ENCODE peak calls at places on chromosomes 4 and X, in five cellular contexts. N is BJ, P is PC-9, S is fibroblast of lung, A is A549. Z is an unnamed sample.

GRCh38 chrX:123814343-123814742 is 45.5 kb upstream of the XIAP start:
- DNase-seq in S (no peak), P (no peak), N (no peak), A (no peak), Z (no peak)

GRCh38 chr4:1376841-1377605 is 29.2 kb downstream of the NKX1-1 start:
- DNase-seq in A (no peak), S (no peak), N (no peak), P (no peak), Z (no peak)

GRCh38 chr4:83074086-83074704 is 39.2 kb downstream of the COPS4 start:
- DNase-seq in A (peak; percentile 32), N (peak; percentile 26), P (peak; percentile 23), S (peak; percentile 77), Z (peak; percentile 35)

GRCh38 chr4:2771264-2771663 is 15.1 kb upstream of the TNIP2 start:
- DNase-seq in P (no peak), S (no peak), A (no peak), N (no peak), Z (no peak)

GRCh38 chr4:186621959-186622553 is 66.7 kb upstream of the MTNR1A start:
- DNase-seq in N (peak; percentile 70), S (peak; percentile 95), P (peak; percentile 64), A (no peak), Z (no peak)

GRCh38 chr4:182413550-182413949 is 170.3 kb downstream of the TENM3 start:
- DNase-seq in A (no peak), N (no peak), P (no peak), S (no peak), Z (no peak)

GRCh38 chrX:51759055-51759454 is 15.8 kb downstream of the GSPT2 start:
- DNase-seq in P (no peak), N (no peak), A (no peak), S (no peak), Z (no peak)

GRCh38 chrX:97290199-97290598 is 406.5 kb downstream of the RPA4 start:
- DNase-seq in A (no peak), P (no peak), N (no peak), S (no peak), Z (no peak)

GRCh38 chrX:16573781-16574180 is 76.2 kb upstream of the S100G start:
- DNase-seq in S (peak; percentile 62), N (no peak), A (no peak), P (no peak), Z (no peak)

GRCh38 chr4:124854968-124855367 is 142.4 kb upstream of the ANKRD50 start:
- DNase-seq in S (peak; percentile 80), P (no peak), A (no peak), N (peak; percentile 22), Z (no peak)

GRCh38 chrX:96538104-96538725 is 146.4 kb upstream of the DIAPH2 start:
- DNase-seq in N (no peak), S (no peak), P (peak; percentile 40), A (no peak), Z (no peak)

GRCh38 chr4:113496698-113497097 is 264.8 kb downstream of the CAMK2D start:
- DNase-seq in P (no peak), S (no peak), N (no peak), A (no peak), Z (no peak)

GRCh38 chr4:142408003-142408441 is 438.1 kb downstream of the INPP4B start:
- DNase-seq in S (peak; percentile 83), A (peak; percentile 36), P (peak; percentile 62), N (peak; percentile 85), Z (no peak)

DNA sequence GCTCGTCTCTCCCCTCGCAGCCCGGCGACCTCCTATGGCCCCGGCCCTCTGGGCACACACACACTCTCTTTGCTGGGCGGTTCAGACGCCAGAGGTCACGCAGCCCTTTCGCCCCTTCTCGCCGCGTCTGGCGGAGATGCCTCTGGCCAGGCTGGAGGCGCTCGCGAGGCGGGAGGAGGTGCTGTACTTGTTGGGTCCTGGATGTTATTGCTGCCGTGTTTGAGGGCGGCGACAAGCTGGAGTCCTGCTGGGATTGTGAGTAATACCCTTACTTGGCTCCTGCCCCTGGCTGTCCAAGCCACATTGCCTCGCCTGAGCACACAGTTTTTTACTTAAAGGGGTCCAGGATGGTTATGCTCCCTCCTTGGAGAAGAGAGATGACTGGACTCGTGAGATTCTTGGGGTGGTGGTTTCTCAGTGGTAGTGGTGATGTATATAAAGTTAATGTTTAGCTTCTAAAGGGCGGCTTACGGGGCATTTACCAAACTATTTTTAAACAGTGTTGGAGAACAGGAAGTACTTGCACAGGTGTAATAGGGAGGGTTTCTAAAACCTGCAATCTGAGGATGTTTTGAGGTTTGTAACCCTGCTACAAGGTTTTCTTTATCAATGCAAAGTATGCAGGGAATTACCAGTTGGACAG is 572 bp downstream of the USP53 start:
- DNase-seq in P (peak; percentile 80), A (peak; percentile 68), N (peak; percentile 63), S (peak; percentile 95), Z (peak; percentile 69)
- TF ChIP-seq CTCF in P (no peak), A (no peak), N (peak; percentile 48), S (peak; percentile 40), Z (peak; percentile 59)

GRCh38 chrX:72297953-72298730 is 7.6 kb downstream of the CITED1 start:
- DNase-seq in S (peak; percentile 19), P (no peak), A (no peak), N (no peak), Z (no peak)
- TF ChIP-seq CTCF in S (peak; percentile 28), P (no peak), A (peak; percentile 20), N (peak; percentile 15), Z (peak; percentile 58)

DNA sequence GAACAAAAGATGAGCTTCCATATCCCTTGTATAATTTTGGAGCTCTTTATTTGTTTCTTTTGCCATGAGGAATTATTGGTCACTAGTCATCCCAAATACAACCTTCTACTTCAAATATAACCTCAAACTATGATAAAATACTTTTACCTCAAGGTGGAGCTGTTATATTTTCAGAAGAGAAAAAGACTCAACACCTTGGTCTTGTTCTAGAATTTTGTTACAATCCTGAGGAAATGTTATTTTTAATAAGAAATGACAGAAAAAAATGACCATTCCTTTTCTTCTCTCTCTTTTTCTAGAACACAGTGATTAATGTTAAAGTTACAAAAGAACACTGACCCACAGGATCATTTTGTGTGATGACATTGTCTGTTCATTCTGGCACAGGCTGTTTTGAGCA is 159.5 kb upstream of the CTSO start:
- DNase-seq in P (no peak), N (no peak), S (peak; percentile 18), A (no peak), Z (peak; percentile 8)
- TF ChIP-seq CTCF in P (peak; percentile 39), N (no peak), S (no peak), A (peak; percentile 26), Z (no peak)

DNA sequence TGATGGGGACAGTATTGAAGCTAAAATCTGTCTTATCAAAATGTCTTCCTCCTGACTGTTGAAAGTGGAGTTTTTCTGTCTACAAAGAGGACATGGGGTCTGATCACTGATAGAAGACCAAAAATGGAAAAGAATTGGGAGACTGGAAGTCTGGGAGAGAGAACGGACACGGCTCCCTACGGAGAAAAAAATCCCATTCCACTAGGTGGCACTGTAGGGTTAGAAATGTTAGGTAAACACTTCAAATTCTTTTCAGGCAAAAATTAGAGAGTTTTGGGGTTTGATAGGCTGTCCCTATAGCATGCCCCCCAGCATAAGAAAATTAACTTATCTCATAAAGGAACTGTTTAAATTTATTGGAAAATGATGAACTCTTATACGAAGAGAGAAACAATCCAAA is 200.5 kb downstream of the FAM133A start:
- DNase-seq in A (no peak), N (no peak), S (no peak), P (peak; percentile 3), Z (no peak)
- TF ChIP-seq CTCF in A (no peak), N (no peak), S (no peak), P (peak; percentile 69), Z (peak; percentile 53)

GRCh38 chr4:152784490-152785195 is 4.9 kb downstream of the ARFIP1 start:
- DNase-seq in S (peak; percentile 13), P (no peak), A (peak; percentile 11), N (no peak), Z (no peak)
- TF ChIP-seq CTCF in S (no peak), P (no peak), A (no peak), N (peak; percentile 28), Z (peak; percentile 21)

GRCh38 chrX:39705299-39705698 is 392.5 kb downstream of the BCOR start:
- DNase-seq in N (peak; percentile 41), P (no peak), A (peak; percentile 52), S (peak; percentile 89), Z (no peak)
- TF ChIP-seq CTCF in N (peak; percentile 65), P (no peak), A (no peak), S (peak; percentile 63), Z (no peak)

GRCh38 chr4:67545199-67545995 is at the start of gene CENPC:
- DNase-seq in N (peak; percentile 93), A (peak; percentile 74), S (peak; percentile 99), P (peak; percentile 90), Z (peak; percentile 72)

GRCh38 chr4:67550491-67551256 is 5.4 kb upstream of the CENPC start:
- DNase-seq in P (no peak), S (no peak), A (no peak), N (no peak), Z (no peak)

GRCh38 chr4:67545996-67546356 is 673 bp upstream of the CENPC start:
- DNase-seq in A (no peak), S (no peak), P (no peak), N (no peak), Z (no peak)

GRCh38 chr4:67546971-67547370 is 1.7 kb upstream of the CENPC start:
- DNase-seq in P (no peak), S (no peak), A (no peak), N (no peak), Z (no peak)

GRCh38 chr4:67549123-67549522 is 3.8 kb upstream of the CENPC start:
- DNase-seq in P (no peak), N (no peak), S (peak; percentile 13), A (no peak), Z (no peak)
- TF ChIP-seq CTCF in P (peak; percentile 62), N (no peak), S (no peak), A (peak; percentile 55), Z (peak; percentile 41)

GRCh38 chr4:108492816-108493595 is 127.4 kb upstream of the RPL34 start:
- DNase-seq in N (no peak), S (peak; percentile 14), A (no peak), P (no peak), Z (no peak)
- TF ChIP-seq CTCF in N (peak; percentile 63), S (peak; percentile 60), A (no peak), P (peak; percentile 40), Z (no peak)

DNA sequence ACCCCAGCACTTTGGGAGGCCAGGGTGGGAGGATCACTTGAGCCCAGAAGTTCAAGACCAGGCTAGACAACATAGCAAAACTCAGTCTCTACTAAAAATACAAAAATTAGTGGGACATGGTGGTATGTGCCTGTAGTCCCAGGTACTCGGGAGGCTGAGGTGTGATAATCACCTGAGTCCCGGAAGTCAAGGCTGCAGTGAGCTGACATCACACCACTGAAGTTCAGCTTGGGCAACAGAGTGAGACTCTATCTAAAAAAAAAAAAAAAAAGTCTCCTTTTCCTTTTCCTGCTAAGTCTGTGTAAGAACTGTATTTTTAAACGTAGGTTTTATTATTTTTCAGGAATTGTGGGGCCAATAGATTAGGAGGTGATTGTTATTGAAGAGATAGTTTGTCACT is 356.7 kb downstream of the ARHGAP24 start:
- DNase-seq in P (no peak), N (no peak), A (no peak), S (no peak), Z (no peak)
- TF ChIP-seq CTCF in P (no peak), N (no peak), A (no peak), S (no peak), Z (no peak)

Z was measured in Panc1.